ENCODE peak calls at places on chromosome 15, in seven cellular contexts. I, F, R, Z, Q, H and O are unnamed samples.

GRCh38 chr15:82544431-82544830 is 4.2 kb upstream of the RPS17 start:
- DNase-seq in I (no peak), F (no peak), R (no peak), Z (no peak), Q (no peak), H (no peak), O (no peak)

GRCh38 chr15:39698444-39699390 is 83.9 kb downstream of the FSIP1 start:
- DNase-seq in I (no peak), F (no peak), R (no peak), Z (no peak), Q (no peak), H (peak), O (no peak)

GRCh38 chr15:67674983-67675382 is 132.5 kb downstream of the MAP2K5 start:
- DNase-seq in I (no peak), F (no peak), R (no peak), Z (no peak), Q (no peak), H (no peak), O (no peak)

GRCh38 chr15:63401078-63401477 is 19.4 kb upstream of the CA12 start:
- DNase-seq in I (no peak), F (no peak), R (no peak), Z (no peak), Q (no peak), H (peak), O (no peak)

GRCh38 chr15:58457466-58457965 is 25.7 kb downstream of the LIPC start:
- DNase-seq in I (no peak), F (no peak), R (no peak), Z (no peak), Q (no peak), H (no peak), O (peak)

GRCh38 chr15:67303490-67304363 is 49.1 kb downstream of the IQCH start:
- DNase-seq in I (peak), F (no peak), R (no peak), Z (no peak), Q (no peak), H (no peak), O (peak)

GRCh38 chr15:39555885-39556284 is 25.0 kb upstream of the THBS1 start:
- DNase-seq in I (no peak), F (no peak), R (peak), Z (no peak), Q (no peak), H (no peak), O (no peak)

GRCh38 chr15:41031232-41032078 is 78.2 kb downstream of the CHAC1 start:
- DNase-seq in I (no peak), F (no peak), R (no peak), Z (no peak), Q (no peak), H (no peak), O (no peak)

GRCh38 chr15:63382966-63383710 is 1.5 kb upstream of the CA12 start:
- DNase-seq in I (no peak), F (no peak), R (no peak), Z (no peak), Q (no peak), H (no peak), O (no peak)

GRCh38 chr15:71080705-71081104 is 34.6 kb upstream of the THSD4 start:
- DNase-seq in I (no peak), F (no peak), R (no peak), Z (no peak), Q (no peak), H (no peak), O (no peak)

GRCh38 chr15:66047321-66048024 is 178.2 kb downstream of the RAB11A start:
- DNase-seq in I (no peak), F (no peak), R (no peak), Z (no peak), Q (no peak), H (no peak), O (no peak)

GRCh38 chr15:38129531-38130199 is 123.0 kb upstream of the SPRED1 start:
- DNase-seq in I (peak), F (no peak), R (peak), Z (peak), Q (peak), H (no peak), O (peak)

GRCh38 chr15:41689834-41690233 is 29.6 kb downstream of the MGA start:
- DNase-seq in I (no peak), F (no peak), R (no peak), Z (no peak), Q (no peak), H (no peak), O (no peak)

GRCh38 chr15:36161781-36162212 is 417.6 kb upstream of the CDIN1 start:
- DNase-seq in I (no peak), F (peak), R (no peak), Z (no peak), Q (no peak), H (no peak), O (no peak)

GRCh38 chr15:66293085-66293418 is 316 bp upstream of the DIS3L start:
- DNase-seq in I (no peak), F (no peak), R (no peak), Z (peak), Q (no peak), H (no peak), O (no peak)

GRCh38 chr15:75533945-75534344 is 45.2 kb downstream of the PTPN9 start:
- DNase-seq in I (no peak), F (no peak), R (no peak), Z (no peak), Q (no peak), H (no peak), O (no peak)

GRCh38 chr15:75531041-75531450 is 48.1 kb downstream of the PTPN9 start:
- DNase-seq in I (no peak), F (no peak), R (no peak), Z (peak), Q (no peak), H (peak), O (no peak)

GRCh38 chr15:75530169-75530568 is 48.9 kb downstream of the PTPN9 start:
- DNase-seq in I (no peak), F (no peak), R (no peak), Z (no peak), Q (no peak), H (no peak), O (no peak)

GRCh38 chr15:75538376-75538775 is 40.7 kb downstream of the PTPN9 start:
- DNase-seq in I (no peak), F (no peak), R (no peak), Z (no peak), Q (no peak), H (no peak), O (no peak)

GRCh38 chr15:75532413-75533250 is 46.5 kb downstream of the PTPN9 start:
- DNase-seq in I (peak), F (peak), R (peak), Z (no peak), Q (no peak), H (peak), O (no peak)
- TF ChIP-seq CTCF in I (peak), F (peak), R (peak), Z (peak), Q (no peak), H (peak), O (no peak)

GRCh38 chr15:80787238-80787805 is 8.2 kb downstream of the CEMIP start:
- DNase-seq in I (no peak), F (peak), R (no peak), Z (no peak), Q (no peak), H (no peak), O (no peak)
- TF ChIP-seq CTCF in I (no peak), F (peak), R (no peak), Z (no peak), Q (no peak), H (no peak), O (no peak)

GRCh38 chr15:80585544-80586018 is 109.5 kb upstream of the ABHD17C start:
- DNase-seq in I (no peak), F (peak), R (no peak), Z (no peak), Q (no peak), H (peak), O (no peak)
- TF ChIP-seq CTCF in I (peak), F (peak), R (no peak), Z (no peak), Q (no peak), H (no peak), O (no peak)

GRCh38 chr15:89034305-89034704 is 54.0 kb upstream of the ABHD2 start:
- DNase-seq in I (peak), F (no peak), R (no peak), Z (no peak), Q (no peak), H (no peak), O (no peak)
- TF ChIP-seq CTCF in I (peak), F (peak), R (peak), Z (peak), Q (no peak), H (peak), O (no peak)

GRCh38 chr15:74794248-74794969 is 12.5 kb downstream of the CSK start:
- DNase-seq in I (no peak), F (no peak), R (no peak), Z (no peak), Q (no peak), H (no peak), O (no peak)

GRCh38 chr15:74791667-74792066 is 9.8 kb downstream of the CSK start:
- DNase-seq in I (no peak), F (no peak), R (no peak), Z (no peak), Q (no peak), H (no peak), O (no peak)

GRCh38 chr15:74794970-74795349 is 13.1 kb downstream of the CSK start:
- DNase-seq in I (no peak), F (no peak), R (no peak), Z (no peak), Q (no peak), H (no peak), O (no peak)

GRCh38 chr15:74792227-74793016 is 10.5 kb downstream of the CSK start:
- DNase-seq in I (no peak), F (no peak), R (no peak), Z (no peak), Q (no peak), H (no peak), O (no peak)

GRCh38 chr15:74793135-74794028 is 11.5 kb downstream of the CSK start:
- DNase-seq in I (peak), F (no peak), R (no peak), Z (no peak), Q (no peak), H (no peak), O (no peak)
- TF ChIP-seq CTCF in I (peak), F (no peak), R (peak), Z (peak), Q (no peak), H (no peak), O (peak)